ENCODE peak calls at places on chromosomes 16 and 17, in eight cellular contexts. F is stomach, V is transverse colon, H is upper lobe of left lung, P is HCT116, D is breast epithelium, L is sigmoid colon, C is prostate gland. Z is an unnamed sample. For H3K9me3, the result is how much of the 10 kb centered on the place peaks cover.

GRCh38 chr17:56488800-56489199 is 104.7 kb upstream of the NOG start:
- DNase-seq in F (no peak), V (no peak), H (no peak), P (no peak), D (no peak), L (no peak), C (no peak), Z (no peak)

GRCh38 chr17:40354191-40355122 is 10.1 kb downstream of the GJD3 start:
- DNase-seq in F (no peak), V (no peak), H (no peak), P (no peak), D (no peak), L (no peak), C (no peak), Z (no peak)

GRCh38 chr16:4521971-4522623 is 16.5 kb downstream of the CDIP1 start:
- DNase-seq in F (no peak), V (no peak), H (no peak), P (no peak), D (no peak), L (no peak), C (no peak), Z (no peak)

GRCh38 chr16:78175287-78175686 is 75.8 kb downstream of the WWOX start:
- DNase-seq in F (no peak), V (no peak), H (no peak), P (no peak), D (no peak), L (no peak), C (no peak), Z (no peak)

GRCh38 chr17:7211512-7212277 is 7.9 kb downstream of the DLG4 start:
- DNase-seq in F (no peak), V (no peak), H (no peak), P (no peak), D (no peak), L (no peak), C (no peak), Z (no peak)

GRCh38 chr17:49290690-49291326 is 60.2 kb upstream of the PHOSPHO1 start:
- DNase-seq in F (no peak), V (no peak), H (no peak), P (peak), D (no peak), L (no peak), C (no peak), Z (peak)

GRCh38 chr16:27080870-27081269 is 14.1 kb downstream of the C16orf82 start:
- DNase-seq in F (no peak), V (no peak), H (no peak), P (peak), D (no peak), L (no peak), C (no peak), Z (no peak)

GRCh38 chr17:42562845-42563509 is 1.0 kb downstream of the COASY start:
- DNase-seq in F (no peak), V (no peak), H (no peak), P (no peak), D (no peak), L (no peak), C (no peak), Z (no peak)

GRCh38 chr17:35752471-35752870 is 568 bp downstream of the GAS2L2 start:
- DNase-seq in F (peak), V (no peak), H (peak), P (no peak), D (no peak), L (no peak), C (no peak), Z (no peak)

GRCh38 chr17:30378191-30378796 is 433 bp upstream of the CPD start:
- DNase-seq in F (peak), V (peak), H (peak), P (no peak), D (no peak), L (peak), C (no peak), Z (no peak)

GRCh38 chr17:7130626-7131467 is 16.2 kb upstream of the ASGR2 start:
- DNase-seq in F (no peak), V (no peak), H (no peak), P (no peak), D (no peak), L (no peak), C (no peak), Z (no peak)

GRCh38 chr17:76142044-76143041 is 1.3 kb upstream of the FOXJ1 start:
- DNase-seq in F (no peak), V (no peak), H (no peak), P (no peak), D (no peak), L (peak), C (no peak), Z (no peak)

GRCh38 chr17:41335747-41336146 is 14.9 kb downstream of the KRT33A start:
- DNase-seq in F (no peak), V (no peak), H (no peak), P (no peak), D (no peak), L (no peak), C (no peak), Z (no peak)

GRCh38 chr17:50468120-50469004 is at the start of gene CHAD:
- DNase-seq in F (no peak), V (no peak), H (no peak), P (no peak), D (peak), L (peak), C (no peak), Z (no peak)

GRCh38 chr17:81482673-81483072 is 29.9 kb downstream of the ACTG1 start:
- DNase-seq in F (no peak), V (no peak), H (no peak), P (no peak), D (no peak), L (no peak), C (no peak), Z (no peak)

GRCh38 chr16:85486256-85486915 is 126.7 kb upstream of the GSE1 start:
- DNase-seq in F (peak), V (no peak), H (no peak), P (no peak), D (no peak), L (no peak), C (no peak), Z (no peak)

GRCh38 chr16:28261916-28262315 is 30.4 kb upstream of the SBK1 start:
- DNase-seq in F (no peak), V (peak), H (no peak), P (no peak), D (no peak), L (no peak), C (no peak), Z (no peak)

GRCh38 chr17:38554430-38555350 is 51.1 kb downstream of the SRCIN1 start:
- DNase-seq in F (no peak), V (no peak), H (no peak), P (no peak), D (no peak), L (no peak), C (no peak), Z (no peak)

GRCh38 chr16:88341551-88342290 is 41.0 kb upstream of the ZNF469 start:
- DNase-seq in F (no peak), V (no peak), H (no peak), P (no peak), D (no peak), L (no peak), C (no peak), Z (no peak)
- TF ChIP-seq POLR2AphosphoS5 in F (no peak), V (no peak), H (no peak), P (no peak), D (no peak), L (no peak), C (no peak), Z (no peak)

GRCh38 chr16:35562919-35563318 is 2103.5 kb downstream of the TP53TG3F start:
- DNase-seq in F (no peak), V (no peak), H (no peak), P (no peak), D (no peak), L (no peak), C (no peak), Z (no peak)
- H3K9me3 ChIP-seq in F (under half), V (under half), H (under half), P (under half), D (under half), L (under half), C (under half), Z (under half)

GRCh38 chr16:49049644-49050043 is 232.0 kb downstream of the CBLN1 start:
- DNase-seq in F (no peak), V (no peak), H (no peak), P (no peak), D (no peak), L (no peak), C (no peak), Z (no peak)

GRCh38 chr16:49049191-49049590 is 232.4 kb downstream of the CBLN1 start:
- DNase-seq in F (no peak), V (no peak), H (no peak), P (no peak), D (no peak), L (no peak), C (no peak), Z (no peak)

GRCh38 chr16:49051626-49052025 is 230.0 kb downstream of the CBLN1 start:
- DNase-seq in F (no peak), V (no peak), H (no peak), P (no peak), D (no peak), L (no peak), C (no peak), Z (no peak)

GRCh38 chr16:49050607-49051006 is 231.0 kb downstream of the CBLN1 start:
- DNase-seq in F (no peak), V (no peak), H (no peak), P (no peak), D (no peak), L (peak), C (no peak), Z (no peak)

GRCh38 chr16:49048557-49048956 is 233.1 kb downstream of the CBLN1 start:
- DNase-seq in F (no peak), V (no peak), H (no peak), P (peak), D (no peak), L (no peak), C (no peak), Z (no peak)
- H3K27ac ChIP-seq in F (no peak), V (no peak), H (no peak), P (no peak), D (no peak), L (no peak), C (no peak), Z (no peak)

GRCh38 chr17:15432807-15433547 is 34.4 kb downstream of the CDRT4 start:
- DNase-seq in F (no peak), V (no peak), H (no peak), P (no peak), D (no peak), L (no peak), C (no peak), Z (no peak)

GRCh38 chr17:15436399-15437369 is 30.7 kb downstream of the CDRT4 start:
- DNase-seq in F (peak), V (peak), H (peak), P (peak), D (no peak), L (peak), C (no peak), Z (no peak)

GRCh38 chr17:15431766-15432165 is 35.7 kb downstream of the CDRT4 start:
- DNase-seq in F (no peak), V (no peak), H (peak), P (no peak), D (no peak), L (peak), C (no peak), Z (no peak)

DNA sequence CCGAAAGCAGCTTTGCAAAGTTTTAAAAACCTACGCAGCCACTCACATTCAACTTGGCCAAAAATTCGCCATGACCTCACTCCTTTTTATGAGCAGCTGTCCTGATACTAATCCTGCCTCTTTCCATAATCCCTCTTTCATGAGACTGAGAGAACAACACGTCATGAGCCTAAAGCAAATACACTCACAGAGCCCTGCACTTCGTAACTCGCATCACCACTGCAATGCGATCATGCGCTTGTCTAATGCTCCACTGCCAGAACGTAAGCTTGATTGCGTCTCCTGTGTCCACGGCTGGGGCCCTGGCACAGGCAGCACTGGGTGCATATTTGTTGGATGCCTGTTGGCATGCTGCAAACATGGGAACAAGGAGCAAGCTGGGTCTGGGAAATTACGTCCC is 36.2 kb downstream of the CDRT4 start:
- DNase-seq in F (no peak), V (peak), H (peak), P (no peak), D (no peak), L (peak), C (no peak), Z (no peak)
- TF ChIP-seq POLR2AphosphoS5 in F (peak), V (peak), H (no peak), P (no peak), D (no peak), L (peak), C (peak), Z (no peak)

DNA sequence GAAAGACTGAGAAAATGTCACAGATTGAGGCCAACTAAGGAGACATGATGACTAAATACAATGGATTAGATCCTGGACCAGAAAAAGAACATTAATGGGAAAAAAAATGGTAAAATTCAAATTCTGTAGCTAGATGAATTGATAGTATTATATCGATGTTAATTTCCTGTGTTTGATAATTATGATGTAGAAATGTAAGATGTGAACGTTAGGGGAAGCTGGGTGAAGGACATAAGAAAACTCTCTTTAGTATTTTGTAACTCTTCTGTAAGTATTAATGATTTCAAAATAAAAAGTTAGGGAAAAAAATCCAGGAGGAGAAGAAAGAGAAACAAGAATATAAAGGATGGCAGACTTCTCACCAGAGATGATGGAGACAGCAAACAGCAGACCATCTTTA is 2.8 kb upstream of the ITGB3 start:
- DNase-seq in F (no peak), V (no peak), H (no peak), P (no peak), D (no peak), L (no peak), C (no peak), Z (no peak)
- H3K9me3 ChIP-seq in F (under half), V (under half), H (under half), P (under half), D (under half), L (under half), C (under half), Z (under half)

GRCh38 chr16:76197925-76198324 is 79.3 kb upstream of the CNTNAP4 start:
- DNase-seq in F (no peak), V (no peak), H (no peak), P (no peak), D (no peak), L (no peak), C (no peak), Z (no peak)

GRCh38 chr16:76195648-76196047 is 81.6 kb upstream of the CNTNAP4 start:
- DNase-seq in F (no peak), V (no peak), H (no peak), P (no peak), D (no peak), L (no peak), C (no peak), Z (no peak)

GRCh38 chr16:76190480-76190879 is 86.7 kb upstream of the CNTNAP4 start:
- DNase-seq in F (no peak), V (no peak), H (no peak), P (no peak), D (no peak), L (no peak), C (no peak), Z (no peak)

GRCh38 chr16:76193851-76194620 is 83.2 kb upstream of the CNTNAP4 start:
- DNase-seq in F (no peak), V (no peak), H (no peak), P (no peak), D (no peak), L (no peak), C (no peak), Z (no peak)

DNA sequence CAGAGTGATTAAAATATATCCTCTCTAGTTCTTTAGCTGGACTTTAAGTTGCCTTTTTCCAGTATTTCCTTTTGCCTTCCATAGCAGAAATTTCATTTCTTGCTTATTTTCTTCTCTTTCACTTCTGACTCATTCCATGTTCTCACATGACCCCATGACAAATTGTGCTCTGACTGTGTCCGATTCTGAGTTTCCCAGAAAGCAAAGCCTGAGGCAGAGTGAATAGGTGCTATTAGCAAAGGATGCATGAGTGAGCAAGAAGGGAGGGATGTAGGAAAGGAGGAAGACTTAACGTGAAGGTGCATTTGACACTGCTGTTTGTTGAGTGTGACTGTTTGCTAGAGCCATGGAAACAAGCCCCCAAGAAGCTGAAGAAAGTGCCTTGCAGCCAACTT is 82.6 kb upstream of the CNTNAP4 start:
- DNase-seq in F (no peak), V (no peak), H (no peak), P (no peak), D (no peak), L (no peak), C (no peak), Z (no peak)
- H3K27ac ChIP-seq in F (no peak), V (no peak), H (no peak), P (no peak), D (peak), L (peak), C (no peak), Z (no peak)

GRCh38 chr16:17408955-17409441 is 61.8 kb downstream of the XYLT1 start:
- DNase-seq in F (no peak), V (no peak), H (no peak), P (no peak), D (no peak), L (no peak), C (no peak), Z (no peak)
- TF ChIP-seq POLR2AphosphoS5 in F (no peak), V (no peak), H (no peak), P (no peak), D (no peak), L (no peak), C (no peak), Z (no peak)

GRCh38 chr16:3305109-3306068 is at the start of the genes TIGD7 and ZNF75A:
- DNase-seq in F (peak), V (peak), H (peak), P (peak), D (peak), L (peak), C (peak), Z (no peak)

GRCh38 chr16:3311496-3311895 is 6.2 kb downstream of the ZNF75A start:
- DNase-seq in F (no peak), V (no peak), H (no peak), P (no peak), D (no peak), L (no peak), C (no peak), Z (no peak)

GRCh38 chr16:3304370-3304769 is 860 bp downstream of the TIGD7 start:
- DNase-seq in F (no peak), V (no peak), H (no peak), P (no peak), D (no peak), L (no peak), C (no peak), Z (no peak)

DNA sequence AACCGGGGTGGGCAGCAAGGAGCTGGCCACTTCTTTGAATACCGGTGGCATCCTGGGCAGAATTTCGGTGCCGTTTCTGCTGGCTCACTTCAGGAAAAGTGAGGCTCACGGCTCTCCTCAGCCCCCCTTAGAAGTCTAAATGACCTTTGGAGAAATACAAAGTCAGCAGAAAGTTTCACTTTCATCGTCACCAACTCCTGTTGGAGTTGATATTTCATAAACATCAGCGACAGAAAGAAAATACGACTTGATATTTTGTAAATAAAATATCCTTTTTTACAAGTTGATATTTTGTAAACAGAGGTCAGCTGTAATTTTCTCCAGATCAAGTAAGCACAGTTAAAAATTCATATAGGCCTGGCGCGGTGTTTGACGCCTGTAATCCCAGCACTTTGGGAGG is 781 bp downstream of the ZNF75A start:
- DNase-seq in F (no peak), V (no peak), H (no peak), P (no peak), D (no peak), L (no peak), C (no peak), Z (no peak)
- H3K9me3 ChIP-seq in F (under half), V (half or more), H (half or more), P (under half), D (half or more), L (under half), C (under half), Z (under half)

GRCh38 chr16:87127061-87127765 is 190.0 kb downstream of the C16orf95 start:
- DNase-seq in F (no peak), V (no peak), H (no peak), P (no peak), D (no peak), L (peak), C (no peak), Z (no peak)
- H3K27ac ChIP-seq in F (no peak), V (peak), H (no peak), P (no peak), D (peak), L (peak), C (no peak), Z (no peak)